ENCODE peak calls at places on chromosome 14, in ten cellular contexts. M is body of pancreas, O is breast epithelium, L is Peyer's patch, Q is heart right ventricle, T is heart left ventricle, V is GM23338, U is GM06990, F is PC-9, E is IMR-90. X is an unnamed sample. For H3K36me3, the result is how much of the 10 kb centered on the place peaks cover.

GRCh38 chr14:100056964-100057817 is 8.0 kb upstream of the EVL start:
- DNase-seq in M (no peak), O (no peak), L (no peak), Q (no peak), T (no peak), V (peak), U (no peak), F (no peak), E (peak), X (no peak)

GRCh38 chr14:60222820-60223219 is 26.2 kb upstream of the PPM1A start:
- DNase-seq in M (peak), O (peak), L (no peak), Q (peak), T (peak), V (no peak), U (no peak), F (peak), E (no peak), X (peak)

GRCh38 chr14:71739273-71739990 is 192.8 kb upstream of the RGS6 start:
- DNase-seq in M (peak), O (no peak), L (no peak), Q (peak), T (no peak), V (peak), U (no peak), F (peak), E (peak), X (no peak)

GRCh38 chr14:67734675-67735074 is 33.0 kb downstream of the RDH12 start:
- DNase-seq in M (no peak), O (no peak), L (no peak), Q (peak), T (no peak), V (peak), U (no peak), F (no peak), E (peak), X (no peak)

GRCh38 chr14:80135305-80136088 is 75.8 kb downstream of the DIO2 start:
- DNase-seq in M (no peak), O (no peak), L (no peak), Q (peak), T (no peak), V (no peak), U (no peak), F (no peak), E (no peak), X (no peak)

GRCh38 chr14:67477926-67478915 is 10.3 kb downstream of the TMEM229B start:
- DNase-seq in M (no peak), O (no peak), L (no peak), Q (no peak), T (no peak), V (no peak), U (no peak), F (no peak), E (no peak), X (no peak)

GRCh38 chr14:78202178-78202577 is 32.0 kb downstream of the NRXN3 start:
- DNase-seq in M (no peak), O (no peak), L (no peak), Q (no peak), T (no peak), V (no peak), U (peak), F (no peak), E (no peak), X (no peak)

GRCh38 chr14:73802431-73803188 is 49.0 kb upstream of the PTGR2 start:
- DNase-seq in M (no peak), O (no peak), L (peak), Q (no peak), T (no peak), V (peak), U (no peak), F (no peak), E (no peak), X (peak)

GRCh38 chr14:69010632-69011031 is 31.5 kb upstream of the ACTN1 start:
- DNase-seq in M (no peak), O (no peak), L (no peak), Q (no peak), T (no peak), V (no peak), U (no peak), F (peak), E (no peak), X (no peak)

GRCh38 chr14:61489932-61490331 is 168.6 kb downstream of the PRKCH start:
- DNase-seq in M (peak), O (no peak), L (no peak), Q (peak), T (no peak), V (no peak), U (no peak), F (peak), E (no peak), X (no peak)

GRCh38 chr14:38255673-38256357 is at the start of gene CLEC14A:
- DNase-seq in M (peak), O (peak), L (no peak), Q (peak), T (peak), V (peak), U (no peak), F (no peak), E (no peak), X (no peak)

GRCh38 chr14:21978184-21978998 is 304.8 kb upstream of the OR4E1 start:
- DNase-seq in M (peak), O (no peak), L (peak), Q (no peak), T (no peak), V (peak), U (no peak), F (peak), E (peak), X (peak)

GRCh38 chr14:28097585-28097984 is 669.0 kb upstream of the FOXG1 start:
- DNase-seq in M (no peak), O (no peak), L (no peak), Q (no peak), T (no peak), V (no peak), U (no peak), F (no peak), E (no peak), X (peak)

GRCh38 chr14:73935666-73936065 is 14.2 kb downstream of the FAM161B start:
- DNase-seq in M (no peak), O (no peak), L (no peak), Q (no peak), T (no peak), V (peak), U (no peak), F (no peak), E (no peak), X (no peak)

GRCh38 chr14:72111921-72112320 is 179.7 kb downstream of the RGS6 start:
- DNase-seq in M (no peak), O (no peak), L (no peak), Q (no peak), T (no peak), V (no peak), U (no peak), F (no peak), E (no peak), X (no peak)

GRCh38 chr14:60789656-60790055 is 55.1 kb downstream of the MNAT1 start:
- DNase-seq in M (no peak), O (no peak), L (no peak), Q (no peak), T (no peak), V (no peak), U (no peak), F (no peak), E (peak), X (no peak)

GRCh38 chr14:101991336-101991735 is 27.0 kb downstream of the DYNC1H1 start:
- DNase-seq in M (no peak), O (no peak), L (no peak), Q (no peak), T (no peak), V (no peak), U (peak), F (no peak), E (no peak), X (no peak)

GRCh38 chr14:67003009-67003753 is 186.1 kb upstream of the GARIN2 start:
- DNase-seq in M (no peak), O (no peak), L (no peak), Q (no peak), T (no peak), V (no peak), U (no peak), F (no peak), E (no peak), X (no peak)

GRCh38 chr14:102293784-102294183 is 11.2 kb downstream of the MOK start:
- DNase-seq in M (no peak), O (no peak), L (no peak), Q (no peak), T (no peak), V (no peak), U (no peak), F (peak), E (peak), X (no peak)

GRCh38 chr14:22046063-22046462 is 372.4 kb upstream of the OR4E1 start:
- DNase-seq in M (no peak), O (no peak), L (no peak), Q (no peak), T (no peak), V (no peak), U (no peak), F (no peak), E (no peak), X (no peak)

GRCh38 chr14:32693114-32693513 is 245.6 kb upstream of the NPAS3 start:
- DNase-seq in M (no peak), O (no peak), L (no peak), Q (no peak), T (no peak), V (peak), U (no peak), F (no peak), E (peak), X (no peak)

GRCh38 chr14:79332504-79333197 is 878.7 kb downstream of the DIO2 start:
- DNase-seq in M (no peak), O (no peak), L (no peak), Q (no peak), T (no peak), V (peak), U (no peak), F (no peak), E (peak), X (no peak)

GRCh38 chr14:75454963-75455546 is 27.2 kb downstream of the JDP2 start:
- DNase-seq in M (peak), O (peak), L (peak), Q (peak), T (peak), V (no peak), U (no peak), F (peak), E (peak), X (peak)

GRCh38 chr14:26394114-26394855 is 203.5 kb downstream of the NOVA1 start:
- DNase-seq in M (peak), O (no peak), L (no peak), Q (no peak), T (no peak), V (peak), U (no peak), F (peak), E (peak), X (no peak)

GRCh38 chr14:63603749-63604277 is 37.9 kb downstream of the WDR89 start:
- DNase-seq in M (peak), O (no peak), L (no peak), Q (no peak), T (no peak), V (no peak), U (no peak), F (no peak), E (no peak), X (no peak)

GRCh38 chr14:72590577-72590976 is 303.3 kb downstream of the DPF3 start:
- DNase-seq in M (no peak), O (no peak), L (peak), Q (no peak), T (no peak), V (no peak), U (no peak), F (no peak), E (no peak), X (no peak)

GRCh38 chr14:89912667-89913211 is 41.8 kb downstream of the EFCAB11 start:
- DNase-seq in M (no peak), O (no peak), L (no peak), Q (peak), T (no peak), V (peak), U (no peak), F (peak), E (peak), X (no peak)

GRCh38 chr14:74507085-74507484 is 13.5 kb downstream of the ISCA2 start:
- DNase-seq in M (no peak), O (no peak), L (peak), Q (no peak), T (no peak), V (no peak), U (no peak), F (no peak), E (no peak), X (no peak)

GRCh38 chr14:33118653-33119052 is 180.0 kb downstream of the NPAS3 start:
- DNase-seq in M (no peak), O (no peak), L (no peak), Q (no peak), T (no peak), V (no peak), U (no peak), F (no peak), E (no peak), X (no peak)

GRCh38 chr14:67285876-67286452 is 44.7 kb downstream of the PALS1 start:
- DNase-seq in M (no peak), O (no peak), L (no peak), Q (no peak), T (no peak), V (peak), U (no peak), F (peak), E (peak), X (no peak)

GRCh38 chr14:21268612-21269251 is 510 bp downstream of the HNRNPC start:
- DNase-seq in M (peak), O (no peak), L (peak), Q (peak), T (no peak), V (peak), U (no peak), F (no peak), E (peak), X (peak)

GRCh38 chr14:89851031-89851430 is 103.5 kb downstream of the EFCAB11 start:
- DNase-seq in M (no peak), O (no peak), L (no peak), Q (no peak), T (no peak), V (no peak), U (no peak), F (no peak), E (no peak), X (no peak)

GRCh38 chr14:92981726-92982125 is 58.8 kb downstream of the CHGA start:
- DNase-seq in M (no peak), O (no peak), L (no peak), Q (no peak), T (peak), V (no peak), U (no peak), F (no peak), E (no peak), X (no peak)

GRCh38 chr14:68165274-68165843 is 345.8 kb downstream of the RAD51B start:
- DNase-seq in M (no peak), O (no peak), L (no peak), Q (no peak), T (no peak), V (no peak), U (no peak), F (no peak), E (no peak), X (no peak)

GRCh38 chr14:74596747-74597456 is 15.1 kb downstream of the LTBP2 start:
- DNase-seq in M (no peak), O (no peak), L (no peak), Q (no peak), T (peak), V (no peak), U (no peak), F (no peak), E (peak), X (no peak)

DNA sequence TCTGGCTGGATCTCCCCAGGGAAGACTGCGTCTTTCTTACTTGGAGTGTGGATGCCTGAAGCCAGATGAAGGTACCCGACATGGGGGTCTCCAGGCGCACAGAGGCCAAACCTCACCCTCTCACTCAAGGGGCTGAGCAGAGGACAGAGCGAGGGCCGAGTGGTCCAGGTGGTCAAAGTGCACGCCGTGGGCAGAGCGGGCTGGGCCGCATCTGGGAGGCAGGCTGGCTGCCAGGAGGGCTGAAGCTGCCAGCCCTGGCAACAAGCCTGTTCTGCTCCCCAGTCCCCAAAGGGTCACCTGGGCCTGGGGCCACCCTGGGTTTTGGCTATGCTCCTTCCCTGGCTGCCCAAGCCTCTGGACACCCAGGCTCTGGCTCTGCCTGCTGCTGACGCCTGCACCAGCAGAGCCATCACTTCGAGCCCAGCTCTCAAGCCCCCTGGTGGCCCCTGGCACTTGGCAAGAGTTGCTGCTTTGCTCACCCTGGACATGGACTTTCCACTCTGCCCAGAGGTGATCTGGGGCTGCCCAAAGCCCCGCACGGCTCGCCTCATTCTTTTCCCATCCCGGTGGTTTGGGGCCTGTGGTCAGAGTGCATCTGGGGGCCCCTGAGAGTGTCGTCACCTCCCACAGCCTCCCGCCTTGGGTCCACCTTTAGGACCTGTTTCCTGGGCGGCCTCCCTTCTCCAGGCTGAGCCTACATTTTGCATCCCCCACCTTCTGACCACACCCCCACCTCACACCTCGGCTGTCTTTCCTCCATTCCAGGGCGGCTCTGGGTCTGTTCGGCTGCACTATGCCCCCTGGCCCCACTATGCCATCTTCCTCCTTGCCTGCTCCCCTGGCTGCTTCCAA is 2.8 kb downstream of the ADSS1 start:
- DNase-seq in M (peak), O (no peak), L (no peak), Q (no peak), T (no peak), V (peak), U (no peak), F (no peak), E (no peak), X (peak)
- TF ChIP-seq CTCF in M (no peak), O (no peak), L (no peak), Q (no peak), T (no peak), V (peak), U (peak), F (no peak), E (no peak), X (peak)

GRCh38 chr14:77108753-77109152 is 10.7 kb downstream of the CIPC start:
- DNase-seq in M (no peak), O (no peak), L (no peak), Q (no peak), T (no peak), V (no peak), U (no peak), F (no peak), E (no peak), X (no peak)
- H3K36me3 ChIP-seq in M (under half), O (under half), L (under half), Q (half or more), T (under half), V (under half), U (under half), F (under half), E (under half), X (half or more)

DNA sequence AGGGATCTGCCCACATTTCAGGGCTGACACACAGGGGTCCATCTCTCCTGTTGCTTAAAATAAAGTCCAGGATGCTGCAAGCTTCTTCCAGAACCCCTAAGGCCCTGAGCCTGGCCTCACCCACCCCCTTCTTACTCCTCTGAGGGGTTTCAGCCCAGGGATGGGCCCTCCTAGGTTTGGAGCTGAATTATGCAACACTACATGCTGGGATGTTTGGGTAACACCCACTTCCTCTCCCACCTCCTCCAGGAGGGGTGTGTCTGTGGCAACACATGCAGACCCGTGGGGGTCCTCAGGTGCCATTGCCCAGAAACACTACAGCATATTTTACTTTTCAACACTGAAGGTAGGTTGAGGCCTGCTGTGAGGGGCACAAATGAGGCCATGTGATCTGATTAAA is 5.4 kb downstream of the FBLN5 start:
- DNase-seq in M (no peak), O (no peak), L (no peak), Q (no peak), T (no peak), V (no peak), U (no peak), F (no peak), E (no peak), X (no peak)
- H3K4me3 ChIP-seq in M (no peak), O (no peak), L (no peak), Q (no peak), T (no peak), V (no peak), U (no peak), F (no peak), E (no peak), X (no peak)

GRCh38 chr14:52072266-52072780 is 3.5 kb upstream of the NID2 start:
- DNase-seq in M (no peak), O (no peak), L (no peak), Q (no peak), T (no peak), V (no peak), U (no peak), F (no peak), E (no peak), X (no peak)

GRCh38 chr14:52073251-52073650 is 4.4 kb upstream of the NID2 start:
- DNase-seq in M (no peak), O (no peak), L (no peak), Q (no peak), T (no peak), V (no peak), U (no peak), F (no peak), E (peak), X (no peak)

GRCh38 chr14:52069617-52070431 is 965 bp upstream of the NID2 start:
- DNase-seq in M (peak), O (no peak), L (no peak), Q (peak), T (no peak), V (peak), U (peak), F (no peak), E (peak), X (no peak)

GRCh38 chr14:52068741-52069616 is at the start of gene NID2:
- DNase-seq in M (peak), O (peak), L (peak), Q (peak), T (peak), V (peak), U (peak), F (no peak), E (peak), X (peak)

GRCh38 chr14:52071675-52072074 is 2.8 kb upstream of the NID2 start:
- DNase-seq in M (no peak), O (no peak), L (no peak), Q (no peak), T (no peak), V (peak), U (no peak), F (no peak), E (peak), X (no peak)
- TF ChIP-seq CTCF in M (no peak), O (no peak), L (peak), Q (no peak), T (peak), V (peak), U (no peak), F (no peak), E (peak), X (peak)

DNA sequence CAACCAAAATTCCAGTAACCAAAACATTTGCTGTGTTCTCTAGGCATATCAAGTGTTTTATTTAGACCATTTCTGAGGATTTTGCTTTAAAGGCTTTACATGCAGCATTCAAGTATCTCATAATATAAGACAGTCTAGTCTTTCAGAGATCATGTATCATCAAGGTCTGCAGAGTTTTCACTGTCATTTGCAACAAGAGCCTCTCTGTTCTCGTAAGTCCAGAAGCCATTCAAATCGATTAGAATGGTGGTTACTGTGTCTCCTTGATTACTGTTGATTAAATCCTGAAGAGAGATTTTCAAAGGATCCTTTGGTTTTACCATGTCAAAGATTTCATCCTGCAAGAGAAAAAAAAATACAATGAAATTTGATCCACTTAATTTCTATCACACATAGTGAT is 36.3 kb downstream of the PPP2R3C start:
- DNase-seq in M (no peak), O (no peak), L (no peak), Q (no peak), T (no peak), V (no peak), U (no peak), F (no peak), E (no peak), X (no peak)
- H3K36me3 ChIP-seq in M (under half), O (under half), L (under half), Q (half or more), T (under half), V (under half), U (under half), F (under half), E (under half), X (under half)

GRCh38 chr14:34711169-34711568 is 3.2 kb downstream of the CFL2 start:
- DNase-seq in M (no peak), O (no peak), L (no peak), Q (peak), T (no peak), V (no peak), U (peak), F (no peak), E (peak), X (peak)
- H3K4me3 ChIP-seq in M (no peak), O (no peak), L (no peak), Q (peak), T (peak), V (no peak), U (no peak), F (no peak), E (no peak), X (peak)

GRCh38 chr14:97692084-97692483 is 894.9 kb downstream of the VRK1 start:
- DNase-seq in M (no peak), O (no peak), L (no peak), Q (no peak), T (no peak), V (no peak), U (no peak), F (no peak), E (no peak), X (no peak)
- TF ChIP-seq CTCF in M (no peak), O (no peak), L (no peak), Q (no peak), T (no peak), V (no peak), U (no peak), F (no peak), E (no peak), X (no peak)

GRCh38 chr14:103456167-103456835 is 66.3 kb downstream of the CKB start:
- DNase-seq in M (no peak), O (no peak), L (no peak), Q (no peak), T (no peak), V (no peak), U (no peak), F (no peak), E (peak), X (no peak)
- H3K36me3 ChIP-seq in M (under half), O (under half), L (under half), Q (half or more), T (under half), V (under half), U (under half), F (under half), E (under half), X (under half)

X was measured in BE2C.